ENCODE peak calls at places on chromosomes 6 and 20, in six cellular contexts. M is IMR-90, S is H9, V is trophoblast cell, E is mesenchymal stem cell, X is H1. W is an unnamed sample.

GRCh38 chr6:32401564-32401963 is 5.4 kb downstream of the BTNL2 start:
- DNase-seq in M (no peak), S (no peak), V (no peak), E (no peak), X (no peak), W (no peak)

GRCh38 chr6:150072201-150072600 is 3.3 kb upstream of the ULBP3 start:
- DNase-seq in M (peak), S (peak), V (peak), E (peak), X (no peak), W (no peak)

GRCh38 chr6:166627875-166628849 is 1.1 kb upstream of the RPS6KA2 start:
- DNase-seq in M (peak), S (peak), V (peak), E (peak), X (no peak), W (peak)

GRCh38 chr20:34750484-34750883 is 46.3 kb downstream of the TP53INP2 start:
- DNase-seq in M (peak), S (no peak), V (no peak), E (no peak), X (no peak), W (no peak)

GRCh38 chr20:46746972-46747371 is 37.5 kb downstream of the SLC2A10 start:
- DNase-seq in M (peak), S (no peak), V (peak), E (no peak), X (no peak), W (no peak)

GRCh38 chr20:1734269-1734858 is 76.8 kb upstream of the SIRPG start:
- DNase-seq in M (no peak), S (no peak), V (no peak), E (no peak), X (no peak), W (no peak)

GRCh38 chr20:44326391-44327159 is 10.3 kb upstream of the R3HDML start:
- DNase-seq in M (no peak), S (peak), V (no peak), E (no peak), X (no peak), W (no peak)

GRCh38 chr6:38391909-38392614 is 247.7 kb downstream of the BTBD9 start:
- DNase-seq in M (peak), S (no peak), V (no peak), E (peak), X (no peak), W (no peak)

GRCh38 chr6:156771047-156771446 is 6.1 kb upstream of the ARID1B start:
- DNase-seq in M (peak), S (no peak), V (no peak), E (no peak), X (no peak), W (no peak)

GRCh38 chr6:64330694-64331309 is 695.2 kb downstream of the PHF3 start:
- DNase-seq in M (peak), S (peak), V (peak), E (peak), X (peak), W (peak)

GRCh38 chr6:155310596-155310995 is 3.7 kb downstream of the TFB1M start:
- DNase-seq in M (peak), S (no peak), V (no peak), E (peak), X (no peak), W (no peak)

GRCh38 chr20:11993886-11994466 is 76.3 kb downstream of the BTBD3 start:
- DNase-seq in M (no peak), S (peak), V (no peak), E (no peak), X (no peak), W (no peak)

GRCh38 chr6:111750147-111750546 is 123.1 kb downstream of the FYN start:
- DNase-seq in M (no peak), S (no peak), V (no peak), E (no peak), X (no peak), W (no peak)

GRCh38 chr6:94323853-94324252 is 904.5 kb upstream of the EPHA7 start:
- DNase-seq in M (no peak), S (peak), V (no peak), E (peak), X (no peak), W (no peak)

GRCh38 chr6:139291813-139292619 is at the start of gene TXLNB:
- DNase-seq in M (peak), S (peak), V (no peak), E (peak), X (no peak), W (no peak)

GRCh38 chr6:20845592-20845991 is 311.3 kb downstream of the CDKAL1 start:
- DNase-seq in M (peak), S (no peak), V (no peak), E (no peak), X (no peak), W (no peak)

GRCh38 chr6:36857325-36857724 is 17.3 kb downstream of the PPIL1 start:
- DNase-seq in M (no peak), S (no peak), V (no peak), E (no peak), X (no peak), W (no peak)

GRCh38 chr20:32010096-32010495 is at the start of gene CCM2L:
- DNase-seq in M (no peak), S (no peak), V (no peak), E (no peak), X (no peak), W (no peak)

GRCh38 chr20:59253779-59254319 is 46.6 kb upstream of the EDN3 start:
- DNase-seq in M (no peak), S (no peak), V (no peak), E (no peak), X (no peak), W (no peak)

GRCh38 chr6:132780770-132781371 is 17.6 kb downstream of the SLC18B1 start:
- DNase-seq in M (peak), S (no peak), V (no peak), E (peak), X (no peak), W (no peak)

GRCh38 chr6:75202676-75203131 is 3.1 kb downstream of the COL12A1 start:
- DNase-seq in M (peak), S (no peak), V (no peak), E (peak), X (no peak), W (no peak)

GRCh38 chr6:131694832-131695426 is 6.3 kb downstream of the OR2A4 start:
- DNase-seq in M (peak), S (peak), V (peak), E (peak), X (peak), W (peak)

GRCh38 chr20:17969884-17970409 is 1.1 kb downstream of the MGME1 start:
- DNase-seq in M (peak), S (no peak), V (no peak), E (no peak), X (no peak), W (no peak)

GRCh38 chr6:122322824-122323223 is 76.6 kb upstream of the HSF2 start:
- DNase-seq in M (peak), S (no peak), V (no peak), E (peak), X (no peak), W (no peak)

GRCh38 chr6:117956386-117956785 is 49.3 kb downstream of the SLC35F1 start:
- DNase-seq in M (no peak), S (no peak), V (no peak), E (no peak), X (no peak), W (peak)

GRCh38 chr6:141269684-141270083 is 863.0 kb upstream of the GJE1 start:
- DNase-seq in M (no peak), S (no peak), V (no peak), E (no peak), X (no peak), W (no peak)

GRCh38 chr6:131510094-131510493 is 62.9 kb upstream of the ARG1 start:
- DNase-seq in M (no peak), S (peak), V (no peak), E (no peak), X (peak), W (no peak)

GRCh38 chr6:119283214-119283613 is 66.3 kb downstream of the MAN1A1 start:
- DNase-seq in M (peak), S (no peak), V (no peak), E (no peak), X (no peak), W (no peak)

GRCh38 chr6:10522929-10523573 is 1.9 kb downstream of the GCNT2 start:
- DNase-seq in M (no peak), S (peak), V (no peak), E (no peak), X (peak), W (no peak)

GRCh38 chr6:113476937-113477839 is 380.0 kb upstream of the MARCKS start:
- DNase-seq in M (peak), S (no peak), V (no peak), E (no peak), X (no peak), W (no peak)

GRCh38 chr20:58538752-58539151 is 23.6 kb upstream of the APCDD1L start:
- DNase-seq in M (peak), S (peak), V (no peak), E (no peak), X (no peak), W (no peak)

GRCh38 chr6:45387236-45387635 is 9.5 kb upstream of the SUPT3H start:
- DNase-seq in M (peak), S (no peak), V (peak), E (no peak), X (no peak), W (no peak)

GRCh38 chr6:146962332-146962731 is 241.9 kb upstream of the STXBP5 start:
- DNase-seq in M (no peak), S (no peak), V (no peak), E (no peak), X (no peak), W (no peak)

GRCh38 chr20:52974155-52974554 is 2.0 kb downstream of the TSHZ2 start:
- DNase-seq in M (no peak), S (no peak), V (no peak), E (no peak), X (no peak), W (no peak)

GRCh38 chr6:24419526-24419925 is 16.8 kb downstream of the MRS2 start:
- DNase-seq in M (peak), S (no peak), V (no peak), E (no peak), X (no peak), W (no peak)

GRCh38 chr6:38943964-38944363 is 104.6 kb upstream of the GLP1R start:
- DNase-seq in M (no peak), S (peak), V (no peak), E (no peak), X (no peak), W (no peak)

GRCh38 chr6:20200761-20201160 is 11.5 kb downstream of the MBOAT1 start:
- DNase-seq in M (no peak), S (no peak), V (no peak), E (peak), X (no peak), W (no peak)

GRCh38 chr6:161954699-161955276 is 680.9 kb upstream of the AGPAT4 start:
- DNase-seq in M (no peak), S (no peak), V (no peak), E (no peak), X (no peak), W (no peak)

GRCh38 chr6:11224252-11224965 is 8.1 kb downstream of the NEDD9 start:
- DNase-seq in M (peak), S (no peak), V (no peak), E (peak), X (no peak), W (no peak)

GRCh38 chr6:26235240-26235730 is 129.7 kb upstream of the BTN3A2 start:
- DNase-seq in M (no peak), S (no peak), V (no peak), E (no peak), X (no peak), W (no peak)

GRCh38 chr6:26232950-26233607 is 131.9 kb upstream of the BTN3A2 start:
- DNase-seq in M (peak), S (peak), V (peak), E (no peak), X (no peak), W (no peak)

GRCh38 chr6:26233608-26234420 is 131.2 kb upstream of the BTN3A2 start:
- DNase-seq in M (peak), S (peak), V (peak), E (peak), X (no peak), W (no peak)

GRCh38 chr6:26232306-26232949 is 132.6 kb upstream of the BTN3A2 start:
- DNase-seq in M (no peak), S (no peak), V (peak), E (no peak), X (no peak), W (no peak)

GRCh38 chr6:26234421-26235239 is 130.4 kb upstream of the BTN3A2 start:
- DNase-seq in M (peak), S (peak), V (peak), E (peak), X (no peak), W (no peak)
- H2BK120ac ChIP-seq in M (peak), S (peak), V (peak), E (no peak), X (peak), W (no peak)

GRCh38 chr20:49985157-49985556 is 2.4 kb downstream of the SNAI1 start:
- DNase-seq in M (no peak), S (no peak), V (no peak), E (no peak), X (no peak), W (no peak)

GRCh38 chr20:49985617-49986016 is 2.8 kb downstream of the SNAI1 start:
- DNase-seq in M (no peak), S (no peak), V (no peak), E (no peak), X (no peak), W (no peak)

GRCh38 chr20:49987015-49987867 is 4.5 kb downstream of the SNAI1 start:
- DNase-seq in M (peak), S (no peak), V (peak), E (no peak), X (no peak), W (no peak)

GRCh38 chr20:49984426-49985153 is 1.8 kb downstream of the SNAI1 start:
- DNase-seq in M (no peak), S (no peak), V (no peak), E (no peak), X (no peak), W (no peak)

DNA sequence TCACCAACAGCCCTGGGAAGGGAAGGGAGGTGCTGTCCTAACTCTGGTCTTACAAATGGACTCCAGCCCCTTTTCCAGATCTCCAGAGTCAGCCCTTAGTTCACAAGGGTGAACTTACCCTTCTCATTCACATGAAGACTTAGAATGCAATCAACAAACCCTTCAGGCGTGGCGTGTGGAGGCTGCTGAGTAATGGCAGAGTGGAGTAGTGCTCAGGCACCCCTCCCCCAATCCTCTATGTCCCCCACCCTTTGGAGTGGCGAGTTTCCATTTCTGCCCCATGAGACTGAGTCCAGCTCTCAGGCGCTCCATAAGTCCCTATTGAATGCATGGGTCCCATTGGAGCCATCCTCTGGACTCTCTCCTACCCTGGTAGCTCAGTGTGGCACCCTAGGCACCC is 3.3 kb downstream of the SNAI1 start:
- DNase-seq in M (no peak), S (no peak), V (no peak), E (no peak), X (no peak), W (no peak)
- H3K14ac ChIP-seq in M (peak), S (no peak), V (peak), E (peak), X (no peak), W (no peak)

DNA sequence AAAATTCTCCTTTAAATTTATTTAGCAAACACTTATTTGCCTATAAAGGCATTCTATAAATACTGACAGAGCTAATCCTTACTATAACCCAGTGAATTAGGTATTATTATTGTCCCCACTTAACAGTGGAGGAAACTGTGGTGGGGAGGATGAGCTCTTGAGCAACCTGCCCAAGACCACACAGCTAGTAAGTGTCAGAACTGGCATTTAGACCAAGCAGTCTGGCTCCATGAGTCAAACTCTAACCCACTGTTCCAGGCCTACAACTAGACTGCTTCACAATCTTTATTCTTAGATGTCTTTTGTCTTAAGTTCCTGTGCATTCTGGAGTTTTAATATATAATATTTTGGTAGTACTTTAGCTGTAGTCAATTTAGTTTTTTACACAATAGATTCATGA is 530.8 kb downstream of the BCKDHB start:
- DNase-seq in M (peak), S (no peak), V (no peak), E (peak), X (no peak), W (no peak)
- H2BK120ac ChIP-seq in M (peak), S (no peak), V (no peak), E (no peak), X (no peak), W (no peak)

GRCh38 chr6:30113843-30114242 is 953 bp upstream of the TRIM31 start:
- DNase-seq in M (no peak), S (no peak), V (no peak), E (no peak), X (no peak), W (no peak)
- H3K14ac ChIP-seq in M (no peak), S (no peak), V (no peak), E (no peak), X (no peak), W (no peak)

DNA sequence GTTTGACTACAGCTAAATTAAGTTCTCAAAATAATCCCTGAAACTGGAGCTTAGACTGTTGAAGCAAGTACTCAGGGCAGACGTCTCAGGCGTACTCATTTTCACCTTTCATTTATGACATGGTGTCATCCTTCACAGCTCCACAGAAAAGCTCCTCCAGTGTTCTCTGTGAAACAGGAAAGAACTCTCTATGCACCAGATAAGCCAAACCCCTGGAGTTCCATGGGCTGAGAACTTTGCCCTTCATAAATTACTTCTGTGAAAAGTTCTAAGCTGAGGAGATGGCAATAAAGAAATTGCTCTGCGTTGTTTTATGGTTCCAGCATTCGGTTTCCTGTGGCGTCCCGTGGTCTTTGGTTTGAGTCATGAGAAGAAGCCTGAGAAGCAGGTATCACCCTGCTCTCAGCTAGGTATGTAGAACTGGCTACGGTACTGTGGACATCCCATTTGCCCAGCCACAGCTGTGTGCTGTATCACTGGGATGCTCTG is 20.2 kb upstream of the RREB1 start:
- DNase-seq in M (no peak), S (no peak), V (no peak), E (no peak), X (no peak), W (no peak)
- H2BK120ac ChIP-seq in M (no peak), S (no peak), V (no peak), E (no peak), X (no peak), W (no peak)

GRCh38 chr20:36881331-36881730 is 5.4 kb downstream of the TLDC2 start:
- DNase-seq in M (no peak), S (no peak), V (no peak), E (no peak), X (no peak), W (no peak)

GRCh38 chr20:36883972-36884535 is 8.1 kb downstream of the TLDC2 start:
- DNase-seq in M (no peak), S (no peak), V (peak), E (no peak), X (no peak), W (no peak)

GRCh38 chr20:36880741-36881250 is 4.9 kb downstream of the TLDC2 start:
- DNase-seq in M (no peak), S (no peak), V (no peak), E (no peak), X (no peak), W (no peak)

GRCh38 chr20:36878913-36879312 is 3.0 kb downstream of the TLDC2 start:
- DNase-seq in M (no peak), S (no peak), V (no peak), E (no peak), X (no peak), W (no peak)

DNA sequence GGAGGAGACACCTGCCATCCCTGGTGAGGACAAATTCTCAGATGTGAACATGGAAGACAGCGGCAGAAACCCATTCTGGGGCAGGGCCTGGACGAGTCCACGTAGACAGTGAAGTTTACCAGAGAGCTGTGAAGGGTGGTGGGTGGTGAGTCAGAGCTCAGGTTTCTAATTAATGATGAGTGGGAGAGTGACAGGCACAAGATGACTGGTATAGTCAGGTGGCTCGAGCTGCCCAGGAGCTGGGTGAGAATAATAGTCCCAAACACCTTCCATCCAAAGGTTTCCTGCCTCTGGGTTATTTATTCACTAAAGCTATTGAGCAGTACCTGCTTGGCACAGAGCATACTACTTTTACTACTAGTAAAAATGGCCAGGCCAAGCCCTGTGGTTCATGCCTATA is 6.0 kb downstream of the TLDC2 start:
- DNase-seq in M (no peak), S (no peak), V (no peak), E (no peak), X (no peak), W (no peak)
- H3K14ac ChIP-seq in M (no peak), S (no peak), V (no peak), E (no peak), X (no peak), W (no peak)

W was measured in neuronal stem cell.